ENCODE peak calls at places on chromosome 10, in four cellular contexts. One of them, this sample, is unnamed.

GRCh38 chr10:91582063-91582673 is 50.7 kb downstream of the PPP1R3C start:
- DNase-seq in AML-193: no peak
- DNase-seq in upper lobe of right lung: no peak
- DNase-seq in colonic mucosa: no peak
- DNase-seq in this sample: no peak

GRCh38 chr10:110643670-110644597 is at the start of gene RBM20:
- DNase-seq in AML-193: no peak
- DNase-seq in upper lobe of right lung: no peak
- DNase-seq in colonic mucosa: no peak
- DNase-seq in this sample: no peak

GRCh38 chr10:33157108-33157507 is 177.4 kb downstream of the NRP1 start:
- DNase-seq in AML-193: no peak
- DNase-seq in upper lobe of right lung: no peak
- DNase-seq in colonic mucosa: no peak
- DNase-seq in this sample: no peak

GRCh38 chr10:63588436-63589180 is 67.4 kb downstream of the REEP3 start:
- DNase-seq in AML-193: no peak
- DNase-seq in upper lobe of right lung: no peak
- DNase-seq in colonic mucosa: peak; percentile 55
- DNase-seq in this sample: peak; percentile 16

GRCh38 chr10:124085680-124086079 is 7.7 kb downstream of the CHST15 start:
- DNase-seq in AML-193: no peak
- DNase-seq in upper lobe of right lung: no peak
- DNase-seq in colonic mucosa: no peak
- DNase-seq in this sample: no peak

GRCh38 chr10:11858093-11858492 is 34.9 kb downstream of the PROSER2 start:
- DNase-seq in AML-193: no peak
- DNase-seq in upper lobe of right lung: no peak
- DNase-seq in colonic mucosa: no peak
- DNase-seq in this sample: no peak

GRCh38 chr10:24722676-24723385 is 856 bp downstream of the ARHGAP21 start:
- DNase-seq in AML-193: no peak
- DNase-seq in upper lobe of right lung: peak; percentile 83
- DNase-seq in colonic mucosa: peak; percentile 64
- DNase-seq in this sample: peak; percentile 25

GRCh38 chr10:30047430-30047829 is 12.0 kb downstream of the JCAD start:
- DNase-seq in AML-193: no peak
- DNase-seq in upper lobe of right lung: no peak
- DNase-seq in colonic mucosa: no peak
- DNase-seq in this sample: no peak

GRCh38 chr10:17222329-17222728 is 5.7 kb upstream of the VIM start:
- DNase-seq in AML-193: no peak
- DNase-seq in upper lobe of right lung: no peak
- DNase-seq in colonic mucosa: no peak
- DNase-seq in this sample: no peak

GRCh38 chr10:58511765-58512469 is 755 bp upstream of the BICC1 start:
- DNase-seq in AML-193: no peak
- DNase-seq in upper lobe of right lung: no peak
- DNase-seq in colonic mucosa: peak; percentile 50
- DNase-seq in this sample: no peak

GRCh38 chr10:75400163-75400768 is 1.3 kb downstream of the ZNF503 start:
- DNase-seq in AML-193: no peak
- DNase-seq in upper lobe of right lung: no peak
- DNase-seq in colonic mucosa: no peak
- DNase-seq in this sample: no peak

GRCh38 chr10:50242777-50243176 is 8.5 kb downstream of the ASAH2 start:
- DNase-seq in AML-193: no peak
- DNase-seq in upper lobe of right lung: no peak
- DNase-seq in colonic mucosa: no peak
- DNase-seq in this sample: no peak

GRCh38 chr10:132372516-132373095 is 24.4 kb upstream of the PWWP2B start:
- DNase-seq in AML-193: no peak
- DNase-seq in upper lobe of right lung: peak; percentile 56
- DNase-seq in colonic mucosa: no peak
- DNase-seq in this sample: no peak

GRCh38 chr10:12435348-12435747 is 86.0 kb downstream of the CAMK1D start:
- DNase-seq in AML-193: no peak
- DNase-seq in upper lobe of right lung: no peak
- DNase-seq in colonic mucosa: no peak
- DNase-seq in this sample: no peak

GRCh38 chr10:637771-638195 is 51.7 kb downstream of the DIP2C start:
- DNase-seq in AML-193: no peak
- DNase-seq in upper lobe of right lung: no peak
- DNase-seq in colonic mucosa: no peak
- DNase-seq in this sample: no peak

GRCh38 chr10:30098624-30099023 is 39.2 kb upstream of the JCAD start:
- DNase-seq in AML-193: no peak
- DNase-seq in upper lobe of right lung: no peak
- DNase-seq in colonic mucosa: no peak
- DNase-seq in this sample: no peak

GRCh38 chr10:58384999-58385783 is at the start of gene TFAM:
- DNase-seq in AML-193: peak; percentile 83
- DNase-seq in upper lobe of right lung: peak; percentile 98
- DNase-seq in colonic mucosa: peak; percentile 98
- DNase-seq in this sample: peak; percentile 89

GRCh38 chr10:129868470-129869035 is 95.5 kb downstream of the EBF3 start:
- DNase-seq in AML-193: no peak
- DNase-seq in upper lobe of right lung: no peak
- DNase-seq in colonic mucosa: no peak
- DNase-seq in this sample: no peak

GRCh38 chr10:100827819-100828743 is 82.7 kb downstream of the PAX2 start:
- DNase-seq in AML-193: no peak
- DNase-seq in upper lobe of right lung: no peak
- DNase-seq in colonic mucosa: peak; percentile 30
- DNase-seq in this sample: peak; percentile 15

GRCh38 chr10:56605043-56605442 is 244.0 kb upstream of the ZWINT start:
- DNase-seq in AML-193: no peak
- DNase-seq in upper lobe of right lung: no peak
- DNase-seq in colonic mucosa: no peak
- DNase-seq in this sample: no peak

GRCh38 chr10:88881335-88881734 is 1.3 kb downstream of the STAMBPL1 start:
- DNase-seq in AML-193: no peak
- DNase-seq in upper lobe of right lung: no peak
- DNase-seq in colonic mucosa: no peak
- DNase-seq in this sample: no peak

GRCh38 chr10:12679636-12680035 is 321.9 kb downstream of the CCDC3 start:
- DNase-seq in AML-193: no peak
- DNase-seq in upper lobe of right lung: no peak
- DNase-seq in colonic mucosa: no peak
- DNase-seq in this sample: no peak

GRCh38 chr10:100392686-100393003 is 45.6 kb downstream of the SCD start:
- DNase-seq in AML-193: no peak
- DNase-seq in upper lobe of right lung: no peak
- DNase-seq in colonic mucosa: no peak
- DNase-seq in this sample: no peak

This sample was measured in prostate gland.